ENCODE peak calls at places on chromosomes 6 and 20, in ten cellular contexts. Q is AG04450; O is thoracic aorta; Z is BJ; J is mucosa of descending colon; B is gastrocnemius medialis; D is GM12864; W is brain microvascular endothelial cell; F is BE2C; K is CD8-positive, alpha-beta T cell. R is an unnamed sample.
A peak's percentile ranks its signal among the peaks of the same experiment; 100 is the strongest.

GRCh38 chr6:13924949-13925881 is at the start of gene RNF182:
- DNase-seq in Q (no peak), O (no peak), Z (no peak), J (no peak), B (no peak), D (no peak), W (no peak), F (peak; percentile 61), K (no peak), R (no peak)

GRCh38 chr6:136669299-136669699 is 119.1 kb upstream of the MAP7 start:
- DNase-seq in Q (peak; percentile 73), O (no peak), Z (peak; percentile 63), J (no peak), B (no peak), D (no peak), W (peak; percentile 88), F (no peak), K (no peak), R (peak; percentile 82)

GRCh38 chr6:21396313-21396712 is 197.2 kb upstream of the SOX4 start:
- DNase-seq in Q (no peak), O (no peak), Z (peak; percentile 59), J (no peak), B (no peak), D (no peak), W (peak; percentile 72), F (no peak), K (no peak), R (peak; percentile 39)

GRCh38 chr6:8494730-8495129 is 59.4 kb upstream of the SLC35B3 start:
- DNase-seq in Q (no peak), O (no peak), Z (no peak), J (no peak), B (no peak), D (no peak), W (no peak), F (no peak), K (no peak), R (no peak)

GRCh38 chr6:157269261-157269794 is 54.0 kb downstream of the TMEM242 start:
- DNase-seq in Q (no peak), O (peak; percentile 27), Z (no peak), J (peak; percentile 69), B (peak; percentile 25), D (no peak), W (peak; percentile 65), F (peak; percentile 46), K (no peak), R (peak; percentile 31)

GRCh38 chr20:40583195-40583594 is 105.8 kb downstream of the MAFB start:
- DNase-seq in Q (no peak), O (no peak), Z (no peak), J (no peak), B (peak; percentile 43), D (no peak), W (no peak), F (no peak), K (no peak), R (no peak)

GRCh38 chr20:13510837-13511488 is 127.8 kb downstream of the TASP1 start:
- DNase-seq in Q (no peak), O (no peak), Z (no peak), J (no peak), B (peak; percentile 59), D (no peak), W (no peak), F (no peak), K (no peak), R (no peak)

GRCh38 chr6:28258877-28259777 is at the start of gene NKAPL:
- DNase-seq in Q (no peak), O (peak; percentile 43), Z (no peak), J (peak; percentile 60), B (peak; percentile 79), D (no peak), W (peak; percentile 66), F (no peak), K (peak; percentile 40), R (no peak)

GRCh38 chr6:147109707-147110106 is 94.5 kb upstream of the STXBP5 start:
- DNase-seq in Q (no peak), O (no peak), Z (no peak), J (no peak), B (no peak), D (no peak), W (no peak), F (no peak), K (no peak), R (no peak)

GRCh38 chr6:128365520-128366160 is 154.8 kb downstream of the PTPRK start:
- DNase-seq in Q (no peak), O (no peak), Z (no peak), J (no peak), B (no peak), D (no peak), W (no peak), F (no peak), K (no peak), R (no peak)

GRCh38 chr20:57022306-57022705 is 244.1 kb downstream of the BMP7 start:
- DNase-seq in Q (no peak), O (no peak), Z (no peak), J (no peak), B (no peak), D (no peak), W (no peak), F (no peak), K (no peak), R (no peak)

GRCh38 chr20:41734506-41734945 is 116.3 kb upstream of the CHD6 start:
- DNase-seq in Q (no peak), O (no peak), Z (no peak), J (peak; percentile 35), B (no peak), D (no peak), W (peak; percentile 43), F (peak; percentile 55), K (peak; percentile 2), R (no peak)

GRCh38 chr6:6577736-6578135 is 10.8 kb upstream of the LY86 start:
- DNase-seq in Q (no peak), O (no peak), Z (no peak), J (no peak), B (no peak), D (no peak), W (no peak), F (no peak), K (no peak), R (no peak)
- TF ChIP-seq CTCF in Q (no peak), O (no peak), Z (no peak), J (no peak), B (no peak), D (no peak), W (no peak), F (no peak), K (no peak), R (no peak)

DNA sequence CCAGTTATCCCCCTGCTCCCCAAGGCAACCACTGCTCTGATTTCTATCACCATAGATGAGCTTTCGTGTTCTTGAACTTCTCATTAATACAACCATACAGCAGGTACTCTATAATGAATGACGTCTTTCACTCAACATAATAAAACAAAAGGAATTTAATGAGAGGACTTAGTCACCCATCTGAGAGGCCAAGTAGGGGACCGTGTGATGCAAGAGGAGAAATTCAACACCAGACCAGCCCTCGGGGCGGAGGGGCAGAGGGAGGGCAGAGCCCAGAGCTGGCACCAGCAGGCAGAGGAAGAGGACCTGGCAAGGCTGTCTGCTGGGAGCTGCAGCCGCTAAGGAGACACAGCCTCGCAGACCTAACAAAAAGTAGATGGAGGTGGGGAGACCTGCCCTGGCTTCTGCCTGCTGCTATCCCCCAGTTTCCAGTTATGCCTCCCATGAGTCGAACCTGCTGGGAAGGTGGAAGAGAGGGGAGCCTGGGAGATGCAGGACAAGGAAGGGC is 13.7 kb downstream of the CCN5 start:
- DNase-seq in Q (no peak), O (no peak), Z (peak; percentile 77), J (no peak), B (peak; percentile 95), D (no peak), W (peak; percentile 56), F (peak; percentile 74), K (no peak), R (peak; percentile 85)
- H3K4me3 ChIP-seq in Q (no peak overlapping the region), O (peak overlapping the region; percentile 33), Z (no peak overlapping the region), J (no peak overlapping the region), B (no peak overlapping the region), D (no peak overlapping the region), W (no peak overlapping the region), F (peak overlapping the region; percentile 1), K (no peak overlapping the region), R (no peak overlapping the region)

GRCh38 chr6:118507636-118508035 is 40.5 kb upstream of the PLN start:
- DNase-seq in Q (no peak), O (no peak), Z (no peak), J (no peak), B (no peak), D (no peak), W (no peak), F (no peak), K (no peak), R (no peak)

GRCh38 chr6:118506071-118506638 is 41.9 kb upstream of the PLN start:
- DNase-seq in Q (no peak), O (no peak), Z (no peak), J (no peak), B (no peak), D (no peak), W (no peak), F (no peak), K (no peak), R (no peak)

GRCh38 chr6:118505656-118506055 is 42.4 kb upstream of the PLN start:
- DNase-seq in Q (no peak), O (no peak), Z (no peak), J (no peak), B (no peak), D (no peak), W (no peak), F (no peak), K (no peak), R (no peak)

GRCh38 chr6:118511930-118512715 is 36.0 kb upstream of the PLN start:
- DNase-seq in Q (no peak), O (no peak), Z (no peak), J (no peak), B (no peak), D (no peak), W (no peak), F (no peak), K (no peak), R (no peak)

GRCh38 chr6:118509009-118509617 is 39.0 kb upstream of the PLN start:
- DNase-seq in Q (peak; percentile 4), O (no peak), Z (no peak), J (no peak), B (no peak), D (no peak), W (peak; percentile 40), F (peak; percentile 40), K (no peak), R (no peak)
- TF ChIP-seq CTCF in Q (peak; percentile 89), O (peak; percentile 79), Z (peak; percentile 70), J (no peak), B (peak; percentile 49), D (peak; percentile 39), W (peak; percentile 86), F (peak; percentile 86), K (no peak), R (peak; percentile 72)

DNA sequence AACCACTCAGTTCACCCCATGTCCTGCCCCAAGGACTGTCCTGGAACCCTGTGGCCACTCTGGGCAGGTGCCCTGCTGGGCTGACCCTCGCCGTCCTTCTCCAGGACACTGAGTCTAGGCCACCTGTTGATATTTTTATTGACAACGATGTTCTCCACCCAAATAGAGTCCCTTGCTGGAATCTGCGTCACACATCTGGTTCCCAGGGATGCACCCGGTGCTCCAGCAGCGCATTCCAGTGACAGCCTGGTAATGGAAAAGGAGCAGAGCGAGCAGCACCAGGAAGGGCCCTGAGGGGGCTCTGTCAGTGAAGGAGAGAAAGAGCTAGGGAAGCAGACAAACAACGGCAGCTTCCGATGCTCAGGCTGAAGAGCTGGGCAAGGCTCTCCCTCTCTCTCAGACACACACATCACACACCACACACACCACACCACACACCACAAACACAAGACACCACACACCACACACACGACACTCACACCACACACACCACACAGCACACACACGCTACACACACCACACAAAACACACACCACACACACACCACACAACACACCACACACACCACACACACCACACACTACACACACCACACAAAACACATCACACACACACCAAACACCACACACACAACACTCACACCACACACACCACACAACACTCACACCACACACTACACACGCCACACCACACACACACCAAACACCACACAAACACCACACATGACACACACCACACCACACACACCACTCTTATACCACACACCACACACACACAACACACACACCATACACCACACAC is 117.9 kb upstream of the THBS2 start:
- DNase-seq in Q (no peak), O (no peak), Z (no peak), J (no peak), B (peak; percentile 31), D (no peak), W (no peak), F (peak; percentile 41), K (no peak), R (no peak)
- H3K4me3 ChIP-seq in Q (no peak overlapping the region), O (no peak overlapping the region), Z (no peak overlapping the region), J (no peak overlapping the region), B (no peak overlapping the region), D (no peak overlapping the region), W (no peak overlapping the region), F (no peak overlapping the region), K (no peak overlapping the region), R (no peak overlapping the region)